ENCODE peak calls at places on chromosomes 16 and 17, in five cellular contexts. One of them, this sample, is unnamed.

GRCh38 chr16:67942200-67942509 is 1.8 kb downstream of the LCAT start:
- DNase-seq in K562: peak; percentile 71
- DNase-seq in fibroblast of lung: no peak
- DNase-seq in RCC 7860: no peak
- DNase-seq in ACHN: peak; percentile 57
- DNase-seq in this sample: no peak

GRCh38 chr17:7213895-7214299 is 5.7 kb downstream of the DLG4 start:
- DNase-seq in K562: peak; percentile 80
- DNase-seq in fibroblast of lung: peak; percentile 77
- DNase-seq in RCC 7860: peak; percentile 57
- DNase-seq in ACHN: peak; percentile 73
- DNase-seq in this sample: peak; percentile 71

GRCh38 chr16:82655315-82655714 is 28.5 kb downstream of the CDH13 start:
- DNase-seq in K562: no peak
- DNase-seq in fibroblast of lung: peak; percentile 93
- DNase-seq in RCC 7860: peak; percentile 90
- DNase-seq in ACHN: peak; percentile 90
- DNase-seq in this sample: peak; percentile 85

GRCh38 chr16:66315210-66315825 is 51.2 kb upstream of the CDH5 start:
- DNase-seq in K562: peak; percentile 74
- DNase-seq in fibroblast of lung: peak; percentile 59
- DNase-seq in RCC 7860: peak; percentile 65
- DNase-seq in ACHN: peak; percentile 85
- DNase-seq in this sample: peak; percentile 68

GRCh38 chr16:9072806-9073341 is 18.6 kb upstream of the HAPSTR1 start:
- DNase-seq in K562: no peak
- DNase-seq in fibroblast of lung: peak; percentile 95
- DNase-seq in RCC 7860: peak; percentile 65
- DNase-seq in ACHN: no peak
- DNase-seq in this sample: peak; percentile 62

GRCh38 chr17:14427914-14428639 is 127.2 kb downstream of the HS3ST3B1 start:
- DNase-seq in K562: no peak
- DNase-seq in fibroblast of lung: no peak
- DNase-seq in RCC 7860: no peak
- DNase-seq in ACHN: no peak
- DNase-seq in this sample: no peak

GRCh38 chr17:33936764-33937163 is 318.3 kb upstream of the CCL2 start:
- DNase-seq in K562: no peak
- DNase-seq in fibroblast of lung: no peak
- DNase-seq in RCC 7860: no peak
- DNase-seq in ACHN: no peak
- DNase-seq in this sample: no peak

GRCh38 chr17:77462101-77462500 is 321.3 kb downstream of the SEC14L1 start:
- DNase-seq in K562: no peak
- DNase-seq in fibroblast of lung: no peak
- DNase-seq in RCC 7860: no peak
- DNase-seq in ACHN: no peak
- DNase-seq in this sample: no peak

GRCh38 chr16:86483-86952 is 8.5 kb downstream of the MPG start:
- DNase-seq in K562: no peak
- DNase-seq in fibroblast of lung: no peak
- DNase-seq in RCC 7860: no peak
- DNase-seq in ACHN: no peak
- DNase-seq in this sample: no peak

GRCh38 chr16:6265956-6266355 is 1066.7 kb upstream of the RBFOX1 start:
- DNase-seq in K562: peak; percentile 1
- DNase-seq in fibroblast of lung: peak; percentile 26
- DNase-seq in RCC 7860: no peak
- DNase-seq in ACHN: no peak
- DNase-seq in this sample: no peak

GRCh38 chr16:4570688-4571321 is 14.7 kb downstream of the C16orf96 start:
- DNase-seq in K562: no peak
- DNase-seq in fibroblast of lung: no peak
- DNase-seq in RCC 7860: no peak
- DNase-seq in ACHN: no peak
- DNase-seq in this sample: no peak

GRCh38 chr16:87321336-87322107 is 4.3 kb upstream of the C16orf95 start:
- DNase-seq in K562: no peak
- DNase-seq in fibroblast of lung: no peak
- DNase-seq in RCC 7860: no peak
- DNase-seq in ACHN: no peak
- DNase-seq in this sample: no peak

GRCh38 chr16:78290498-78291271 is 191.2 kb downstream of the WWOX start:
- DNase-seq in K562: no peak
- DNase-seq in fibroblast of lung: no peak
- DNase-seq in RCC 7860: no peak
- DNase-seq in ACHN: no peak
- DNase-seq in this sample: no peak

GRCh38 chr17:41848788-41849187 is 11.2 kb downstream of the KLHL10 start:
- DNase-seq in K562: no peak
- DNase-seq in fibroblast of lung: no peak
- DNase-seq in RCC 7860: no peak
- DNase-seq in ACHN: no peak
- DNase-seq in this sample: no peak

GRCh38 chr16:11276880-11277593 is 757 bp upstream of the PRM2 start:
- DNase-seq in K562: no peak
- DNase-seq in fibroblast of lung: no peak
- DNase-seq in RCC 7860: no peak
- DNase-seq in ACHN: no peak
- DNase-seq in this sample: no peak

GRCh38 chr16:85996843-85997242 is 97.9 kb downstream of the IRF8 start:
- DNase-seq in K562: no peak
- DNase-seq in fibroblast of lung: no peak
- DNase-seq in RCC 7860: no peak
- DNase-seq in ACHN: no peak
- DNase-seq in this sample: no peak

GRCh38 chr17:2847601-2848255 is 51.5 kb downstream of the RAP1GAP2 start:
- DNase-seq in K562: no peak
- DNase-seq in fibroblast of lung: no peak
- DNase-seq in RCC 7860: no peak
- DNase-seq in ACHN: no peak
- DNase-seq in this sample: no peak

GRCh38 chr17:57461082-57461481 is 204.8 kb downstream of the MSI2 start:
- DNase-seq in K562: no peak
- DNase-seq in fibroblast of lung: peak; percentile 81
- DNase-seq in RCC 7860: peak; percentile 8
- DNase-seq in ACHN: no peak
- DNase-seq in this sample: peak; percentile 51

GRCh38 chr16:30958164-30959083 is 870 bp downstream of the SETD1A start:
- DNase-seq in K562: peak; percentile 74
- DNase-seq in fibroblast of lung: peak; percentile 39
- DNase-seq in RCC 7860: peak; percentile 18
- DNase-seq in ACHN: peak; percentile 88
- DNase-seq in this sample: peak; percentile 8

GRCh38 chr16:83969771-83970429 is 1.9 kb downstream of the NECAB2 start:
- DNase-seq in K562: no peak
- DNase-seq in fibroblast of lung: no peak
- DNase-seq in RCC 7860: no peak
- DNase-seq in ACHN: no peak
- DNase-seq in this sample: no peak

GRCh38 chr17:29661220-29661619 is 38.5 kb upstream of the CORO6 start:
- DNase-seq in K562: no peak
- DNase-seq in fibroblast of lung: no peak
- DNase-seq in RCC 7860: no peak
- DNase-seq in ACHN: no peak
- DNase-seq in this sample: no peak

GRCh38 chr16:23383881-23384280 is 69.1 kb downstream of the COG7 start:
- DNase-seq in K562: no peak
- DNase-seq in fibroblast of lung: no peak
- DNase-seq in RCC 7860: no peak
- DNase-seq in ACHN: no peak
- DNase-seq in this sample: no peak

GRCh38 chr17:63082952-63083351 is 116.9 kb downstream of the TANC2 start:
- DNase-seq in K562: no peak
- DNase-seq in fibroblast of lung: peak; percentile 56
- DNase-seq in RCC 7860: no peak
- DNase-seq in ACHN: no peak
- DNase-seq in this sample: no peak

GRCh38 chr17:50024808-50025207 is 29.8 kb upstream of the DLX3 start:
- DNase-seq in K562: no peak
- DNase-seq in fibroblast of lung: no peak
- DNase-seq in RCC 7860: no peak
- DNase-seq in ACHN: no peak
- DNase-seq in this sample: no peak

GRCh38 chr16:58028541-58029070 is 3.1 kb downstream of the MMP15 start:
- DNase-seq in K562: no peak
- DNase-seq in fibroblast of lung: no peak
- DNase-seq in RCC 7860: no peak
- DNase-seq in ACHN: no peak
- DNase-seq in this sample: no peak

GRCh38 chr17:72387487-72387886 is 266.7 kb downstream of the SOX9 start:
- DNase-seq in K562: no peak
- DNase-seq in fibroblast of lung: peak; percentile 97
- DNase-seq in RCC 7860: peak; percentile 89
- DNase-seq in ACHN: peak; percentile 95
- DNase-seq in this sample: peak; percentile 95

GRCh38 chr16:12484987-12485386 is 318.7 kb downstream of the CPPED1 start:
- DNase-seq in K562: no peak
- DNase-seq in fibroblast of lung: no peak
- DNase-seq in RCC 7860: no peak
- DNase-seq in ACHN: no peak
- DNase-seq in this sample: no peak

GRCh38 chr17:56914641-56915263 is 903 bp upstream of the TRIM25 start:
- DNase-seq in K562: peak; percentile 39
- DNase-seq in fibroblast of lung: peak; percentile 12
- DNase-seq in RCC 7860: no peak
- DNase-seq in ACHN: peak; percentile 30
- DNase-seq in this sample: no peak

GRCh38 chr17:59180626-59181025 is 25.1 kb downstream of the PRR11 start:
- DNase-seq in K562: no peak
- DNase-seq in fibroblast of lung: no peak
- DNase-seq in RCC 7860: no peak
- DNase-seq in ACHN: no peak
- DNase-seq in this sample: no peak

GRCh38 chr17:38656959-38657823 is 17.6 kb downstream of the EPOP start:
- DNase-seq in K562: no peak
- DNase-seq in fibroblast of lung: no peak
- DNase-seq in RCC 7860: no peak
- DNase-seq in ACHN: no peak
- DNase-seq in this sample: no peak

GRCh38 chr16:56858375-56858774 is 6.6 kb upstream of the SLC12A3 start:
- DNase-seq in K562: no peak
- DNase-seq in fibroblast of lung: no peak
- DNase-seq in RCC 7860: no peak
- DNase-seq in ACHN: no peak
- DNase-seq in this sample: no peak

GRCh38 chr17:73083432-73083831 is 9.1 kb downstream of the SLC39A11 start:
- DNase-seq in K562: no peak
- DNase-seq in fibroblast of lung: no peak
- DNase-seq in RCC 7860: no peak
- DNase-seq in ACHN: no peak
- DNase-seq in this sample: no peak

GRCh38 chr17:49414271-49414621 is 436 bp downstream of the PHB1 start:
- DNase-seq in K562: peak; percentile 32
- DNase-seq in fibroblast of lung: no peak
- DNase-seq in RCC 7860: no peak
- DNase-seq in ACHN: peak; percentile 18
- DNase-seq in this sample: no peak

This sample was measured in renal cortical epithelial cell.